ENCODE peak calls at places on chromosomes 3 and 15, in four cellular contexts. A is AG08396, W is GM10248, Q is NCI-H69. N is an unnamed sample.

GRCh38 chr3:184496933-184497332 is 64.7 kb upstream of the EPHB3 start:
- DNase-seq in A (no peak), W (no peak), Q (no peak), N (no peak)

GRCh38 chr15:34271493-34271892 is 46.7 kb downstream of the EMC4 start:
- DNase-seq in A (peak), W (no peak), Q (no peak), N (no peak)

GRCh38 chr15:51380999-51381806 is 39.7 kb downstream of the GLDN start:
- DNase-seq in A (peak), W (peak), Q (peak), N (no peak)

GRCh38 chr3:149771652-149772271 is 19.5 kb upstream of the COMMD2 start:
- DNase-seq in A (peak), W (peak), Q (peak), N (peak)

GRCh38 chr15:74390552-74391288 is 23.3 kb upstream of the CYP11A1 start:
- DNase-seq in A (no peak), W (no peak), Q (no peak), N (no peak)

GRCh38 chr3:123272547-123272946 is 70.8 kb downstream of the SEC22A start:
- DNase-seq in A (no peak), W (no peak), Q (no peak), N (no peak)

GRCh38 chr3:87461036-87461435 is 184.7 kb upstream of the POU1F1 start:
- DNase-seq in A (no peak), W (no peak), Q (no peak), N (no peak)

GRCh38 chr3:116037954-116038911 is 407.1 kb downstream of the LSAMP start:
- DNase-seq in A (no peak), W (peak), Q (no peak), N (no peak)